ENCODE peak calls at places on chromosomes 7 and 10, in five cellular contexts. Y, K, R, T and I are unnamed samples.

GRCh38 chr10:92691042-92691590 is 1.4 kb downstream of the HHEX start:
- DNase-seq in Y (peak), K (no peak), R (no peak), T (no peak), I (no peak)

GRCh38 chr7:31642681-31643115 is 44.3 kb upstream of the PPP1R17 start:
- DNase-seq in Y (no peak), K (no peak), R (no peak), T (no peak), I (no peak)

GRCh38 chr7:102976493-102976892 is 63.7 kb downstream of the LRRC17 start:
- DNase-seq in Y (no peak), K (no peak), R (no peak), T (no peak), I (no peak)

GRCh38 chr7:19899517-19899916 is 126.1 kb upstream of the TMEM196 start:
- DNase-seq in Y (no peak), K (peak), R (no peak), T (no peak), I (peak)

GRCh38 chr7:76048668-76048988 is 722 bp downstream of the MDH2 start:
- DNase-seq in Y (peak), K (no peak), R (no peak), T (no peak), I (no peak)

GRCh38 chr7:50416509-50417299 is 33.4 kb downstream of the FIGNL1 start:
- DNase-seq in Y (no peak), K (no peak), R (no peak), T (no peak), I (no peak)

GRCh38 chr7:106216517-106217088 is 68.2 kb downstream of the NAMPT start:
- DNase-seq in Y (peak), K (peak), R (no peak), T (no peak), I (peak)

GRCh38 chr10:116665541-116666125 is 44.9 kb downstream of the PNLIPRP2 start:
- DNase-seq in Y (peak), K (peak), R (no peak), T (no peak), I (no peak)

GRCh38 chr10:64507869-64508609 is 986.8 kb downstream of the REEP3 start:
- DNase-seq in Y (no peak), K (no peak), R (no peak), T (no peak), I (no peak)

GRCh38 chr10:80203835-80204148 is 1.5 kb downstream of the ANXA11 start:
- DNase-seq in Y (no peak), K (no peak), R (no peak), T (no peak), I (no peak)

GRCh38 chr7:150373049-150373801 is 4.6 kb downstream of the REPIN1 start:
- DNase-seq in Y (peak), K (no peak), R (no peak), T (no peak), I (no peak)